ENCODE peak calls at places on chromosomes 6 and 20, in four cellular contexts. One of them, this sample, is unnamed.

GRCh38 chr6:152295346-152295745 is 341.8 kb downstream of the SYNE1 start:
- DNase-seq in A549: no peak
- DNase-seq in HepG2: no peak
- DNase-seq in K562: no peak
- DNase-seq in this sample: no peak

GRCh38 chr20:16028923-16029322 is 544.3 kb downstream of the KIF16B start:
- DNase-seq in A549: no peak
- DNase-seq in HepG2: no peak
- DNase-seq in K562: no peak
- DNase-seq in this sample: no peak

GRCh38 chr6:165833355-165833754 is 170.3 kb upstream of the PDE10A start:
- DNase-seq in A549: no peak
- DNase-seq in HepG2: no peak
- DNase-seq in K562: no peak
- DNase-seq in this sample: no peak

GRCh38 chr6:12842658-12843057 is 126.1 kb downstream of the PHACTR1 start:
- DNase-seq in A549: no peak
- DNase-seq in HepG2: no peak
- DNase-seq in K562: no peak
- DNase-seq in this sample: no peak

GRCh38 chr20:53834749-53835148 is 235.6 kb downstream of the BCAS1 start:
- DNase-seq in A549: no peak
- DNase-seq in HepG2: no peak
- DNase-seq in K562: no peak
- DNase-seq in this sample: no peak

GRCh38 chr6:140956567-140957306 is 1176.0 kb upstream of the GJE1 start:
- DNase-seq in A549: no peak
- DNase-seq in HepG2: no peak
- DNase-seq in K562: no peak
- DNase-seq in this sample: no peak

GRCh38 chr6:14196029-14196428 is 78.5 kb downstream of the CD83 start:
- DNase-seq in A549: no peak
- DNase-seq in HepG2: no peak
- DNase-seq in K562: no peak
- DNase-seq in this sample: no peak

GRCh38 chr20:6418732-6419131 is 295.9 kb upstream of the FERMT1 start:
- DNase-seq in A549: no peak
- DNase-seq in HepG2: no peak
- DNase-seq in K562: no peak
- DNase-seq in this sample: no peak

GRCh38 chr20:31951203-31951529 is 680 bp downstream of the PDRG1 start:
- DNase-seq in A549: no peak
- DNase-seq in HepG2: no peak
- DNase-seq in K562: no peak
- DNase-seq in this sample: no peak

GRCh38 chr20:8292793-8293192 is 160.7 kb downstream of the PLCB1 start:
- DNase-seq in A549: no peak
- DNase-seq in HepG2: no peak
- DNase-seq in K562: no peak
- DNase-seq in this sample: no peak

GRCh38 chr20:50017576-50018248 is 34.9 kb downstream of the SNAI1 start:
- DNase-seq in A549: no peak
- DNase-seq in HepG2: no peak
- DNase-seq in K562: no peak
- DNase-seq in this sample: no peak

GRCh38 chr6:158628542-158628941 is 16.0 kb downstream of the DYNLT1 start:
- DNase-seq in A549: no peak
- DNase-seq in HepG2: no peak
- DNase-seq in K562: no peak
- DNase-seq in this sample: no peak

GRCh38 chr6:38021029-38021428 is 201.5 kb downstream of the ZFAND3 start:
- DNase-seq in A549: no peak
- DNase-seq in HepG2: no peak
- DNase-seq in K562: no peak
- DNase-seq in this sample: no peak

GRCh38 chr6:108589244-108589730 is 28.6 kb downstream of the FOXO3 start:
- DNase-seq in A549: peak; percentile 21
- DNase-seq in HepG2: peak; percentile 15
- DNase-seq in K562: peak; percentile 82
- DNase-seq in this sample: peak; percentile 76

GRCh38 chr6:150767585-150768164 is 97.8 kb upstream of the MTHFD1L start:
- DNase-seq in A549: no peak
- DNase-seq in HepG2: no peak
- DNase-seq in K562: no peak
- DNase-seq in this sample: peak; percentile 21

GRCh38 chr6:54427396-54427910 is 119.2 kb downstream of the TINAG start:
- DNase-seq in A549: no peak
- DNase-seq in HepG2: no peak
- DNase-seq in K562: no peak
- DNase-seq in this sample: no peak

GRCh38 chr20:44188752-44189151 is 1.8 kb upstream of the JPH2 start:
- DNase-seq in A549: no peak
- DNase-seq in HepG2: no peak
- DNase-seq in K562: no peak
- DNase-seq in this sample: no peak

GRCh38 chr6:107626645-107627044 is 136.7 kb downstream of the SOBP start:
- DNase-seq in A549: no peak
- DNase-seq in HepG2: no peak
- DNase-seq in K562: no peak
- DNase-seq in this sample: no peak

GRCh38 chr6:150418825-150419594 is 50.2 kb downstream of the IYD start:
- DNase-seq in A549: peak; percentile 62
- DNase-seq in HepG2: peak; percentile 21
- DNase-seq in K562: peak; percentile 67
- DNase-seq in this sample: peak; percentile 64

GRCh38 chr6:134398453-134398852 is 80.5 kb upstream of the SGK1 start:
- DNase-seq in A549: no peak
- DNase-seq in HepG2: no peak
- DNase-seq in K562: peak; percentile 45
- DNase-seq in this sample: no peak

GRCh38 chr20:32325706-32326506 is 32.2 kb upstream of the ASXL1 start:
- DNase-seq in A549: peak; percentile 43
- DNase-seq in HepG2: peak; percentile 99
- DNase-seq in K562: peak; percentile 58
- DNase-seq in this sample: no peak

GRCh38 chr6:9984607-9985006 is 430.3 kb downstream of the TFAP2A start:
- DNase-seq in A549: no peak
- DNase-seq in HepG2: no peak
- DNase-seq in K562: no peak
- DNase-seq in this sample: no peak

GRCh38 chr6:149834513-149835481 is 29.4 kb downstream of the LRP11 start:
- DNase-seq in A549: peak; percentile 27
- DNase-seq in HepG2: peak; percentile 64
- DNase-seq in K562: peak; percentile 76
- DNase-seq in this sample: peak; percentile 69

GRCh38 chr6:139308936-139309603 is 17.3 kb upstream of the TXLNB start:
- DNase-seq in A549: no peak
- DNase-seq in HepG2: peak; percentile 72
- DNase-seq in K562: no peak
- DNase-seq in this sample: no peak

GRCh38 chr20:12049125-12049524 is 131.4 kb downstream of the BTBD3 start:
- DNase-seq in A549: no peak
- DNase-seq in HepG2: no peak
- DNase-seq in K562: no peak
- DNase-seq in this sample: no peak

GRCh38 chr6:142756215-142756630 is 188.8 kb downstream of the HIVEP2 start:
- DNase-seq in A549: no peak
- DNase-seq in HepG2: peak; percentile 23
- DNase-seq in K562: no peak
- DNase-seq in this sample: no peak

GRCh38 chr20:10523438-10523837 is 88.3 kb downstream of the SLX4IP start:
- DNase-seq in A549: no peak
- DNase-seq in HepG2: no peak
- DNase-seq in K562: no peak
- DNase-seq in this sample: no peak

GRCh38 chr20:62759981-62760431 is 36.3 kb upstream of the MRGBP start:
- DNase-seq in A549: no peak
- DNase-seq in HepG2: no peak
- DNase-seq in K562: no peak
- DNase-seq in this sample: no peak

GRCh38 chr6:119483936-119484335 is 134.4 kb upstream of the MAN1A1 start:
- DNase-seq in A549: no peak
- DNase-seq in HepG2: no peak
- DNase-seq in K562: peak; percentile 45
- DNase-seq in this sample: no peak

GRCh38 chr20:50321797-50322480 is 131.3 kb downstream of the CEBPB start:
- DNase-seq in A549: no peak
- DNase-seq in HepG2: no peak
- DNase-seq in K562: no peak
- DNase-seq in this sample: no peak

GRCh38 chr6:355809-356208 is 35.7 kb upstream of the IRF4 start:
- DNase-seq in A549: no peak
- DNase-seq in HepG2: no peak
- DNase-seq in K562: no peak
- DNase-seq in this sample: no peak

GRCh38 chr6:155894758-155895157 is 439.1 kb upstream of the NOX3 start:
- DNase-seq in A549: no peak
- DNase-seq in HepG2: no peak
- DNase-seq in K562: no peak
- DNase-seq in this sample: no peak

GRCh38 chr6:155887431-155887830 is 431.8 kb upstream of the NOX3 start:
- DNase-seq in A549: no peak
- DNase-seq in HepG2: no peak
- DNase-seq in K562: no peak
- DNase-seq in this sample: no peak

GRCh38 chr6:155889405-155889804 is 433.8 kb upstream of the NOX3 start:
- DNase-seq in A549: no peak
- DNase-seq in HepG2: no peak
- DNase-seq in K562: no peak
- DNase-seq in this sample: peak; percentile 36

GRCh38 chr6:155894262-155894661 is 438.6 kb upstream of the NOX3 start:
- DNase-seq in A549: no peak
- DNase-seq in HepG2: no peak
- DNase-seq in K562: no peak
- DNase-seq in this sample: no peak

GRCh38 chr6:155890409-155890808 is 434.8 kb upstream of the NOX3 start:
- DNase-seq in A549: no peak
- DNase-seq in HepG2: no peak
- DNase-seq in K562: no peak
- DNase-seq in this sample: no peak
- TF ChIP-seq HMGXB4 in A549: no peak
- TF ChIP-seq HMGXB4 in HepG2: no peak
- TF ChIP-seq HMGXB4 in K562: no peak
- TF ChIP-seq HMGXB4 in this sample: no peak

GRCh38 chr6:67606905-67607828 is 1027.9 kb upstream of the ADGRB3 start:
- DNase-seq in A549: no peak
- DNase-seq in HepG2: no peak
- DNase-seq in K562: no peak
- DNase-seq in this sample: no peak
- TF ChIP-seq HMGXB4 in A549: no peak
- TF ChIP-seq HMGXB4 in HepG2: no peak
- TF ChIP-seq HMGXB4 in K562: no peak
- TF ChIP-seq HMGXB4 in this sample: no peak

DNA sequence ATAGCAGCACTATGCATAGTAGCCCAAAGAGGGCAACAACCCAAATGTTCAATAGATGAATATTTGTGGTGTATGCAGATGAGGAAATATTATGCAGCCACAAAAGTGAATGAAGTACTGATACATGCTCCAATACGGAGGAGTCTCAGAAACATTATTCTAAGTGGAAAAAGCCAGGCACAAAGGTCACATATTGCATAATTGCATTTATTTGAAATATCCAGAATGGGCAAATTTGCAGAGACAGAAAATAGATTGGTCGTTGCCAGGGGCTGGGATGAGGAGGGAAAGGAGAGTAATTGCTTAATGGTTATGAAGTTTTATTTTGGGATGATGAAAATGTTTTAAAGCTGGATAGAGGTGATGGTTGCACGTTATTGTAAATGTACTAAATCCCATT is 117.1 kb downstream of the PXDC1 start:
- DNase-seq in A549: no peak
- DNase-seq in HepG2: no peak
- DNase-seq in K562: no peak
- DNase-seq in this sample: no peak
- TF ChIP-seq HMGXB4 in A549: no peak
- TF ChIP-seq HMGXB4 in HepG2: no peak
- TF ChIP-seq HMGXB4 in K562: no peak
- TF ChIP-seq HMGXB4 in this sample: no peak

GRCh38 chr20:41854765-41855164 is 236.6 kb upstream of the CHD6 start:
- DNase-seq in A549: no peak
- DNase-seq in HepG2: no peak
- DNase-seq in K562: peak; percentile 13
- DNase-seq in this sample: no peak

GRCh38 chr20:41848180-41848579 is 230.0 kb upstream of the CHD6 start:
- DNase-seq in A549: no peak
- DNase-seq in HepG2: peak; percentile 29
- DNase-seq in K562: peak; percentile 14
- DNase-seq in this sample: no peak

GRCh38 chr20:41853803-41854202 is 235.6 kb upstream of the CHD6 start:
- DNase-seq in A549: no peak
- DNase-seq in HepG2: no peak
- DNase-seq in K562: no peak
- DNase-seq in this sample: no peak
- TF ChIP-seq HMGXB4 in A549: no peak
- TF ChIP-seq HMGXB4 in HepG2: no peak
- TF ChIP-seq HMGXB4 in K562: no peak
- TF ChIP-seq HMGXB4 in this sample: no peak

DNA sequence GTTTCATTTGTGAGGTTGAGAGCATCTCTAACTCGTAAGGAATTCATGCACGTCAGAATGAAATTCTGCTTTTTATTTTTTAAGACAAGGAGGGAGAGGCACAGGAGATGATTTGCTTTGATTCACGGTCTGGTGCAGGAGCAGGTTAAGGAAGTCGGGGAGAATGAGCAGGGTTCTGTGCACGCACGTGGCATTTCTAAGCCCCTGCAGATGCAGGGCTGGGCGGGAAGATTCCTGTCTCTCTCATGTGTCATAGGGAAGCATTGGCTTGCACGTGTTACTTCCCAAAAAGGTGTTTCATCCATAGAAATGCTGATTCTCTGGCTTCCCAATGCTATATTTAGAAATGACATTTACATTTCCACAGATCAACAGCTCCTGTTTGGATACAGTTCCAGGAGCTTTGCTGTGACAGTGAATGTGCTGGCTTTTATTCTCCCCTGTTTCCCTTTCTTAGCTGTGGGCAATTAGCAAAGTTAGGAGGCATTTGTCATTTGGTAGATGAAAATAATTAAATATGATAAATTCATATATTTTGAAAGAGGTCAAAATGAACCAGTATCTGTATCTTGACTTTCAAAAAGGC is 119.7 kb upstream of the ZFP64 start:
- DNase-seq in A549: no peak
- DNase-seq in HepG2: no peak
- DNase-seq in K562: no peak
- DNase-seq in this sample: peak; percentile 19
- TF ChIP-seq HMGXB4 in A549: no peak
- TF ChIP-seq HMGXB4 in HepG2: no peak
- TF ChIP-seq HMGXB4 in K562: no peak
- TF ChIP-seq HMGXB4 in this sample: no peak

GRCh38 chr20:34129518-34130162 is 17.6 kb upstream of the EIF2S2 start:
- DNase-seq in A549: peak; percentile 60
- DNase-seq in HepG2: peak; percentile 89
- DNase-seq in K562: peak; percentile 84
- DNase-seq in this sample: peak; percentile 62
- TF ChIP-seq HMGXB4 in A549: no peak
- TF ChIP-seq HMGXB4 in HepG2: peak; percentile 77
- TF ChIP-seq HMGXB4 in K562: no peak
- TF ChIP-seq HMGXB4 in this sample: no peak